ENCODE peak calls at places on chromosomes 1 and 21, in ten cellular contexts. Q is ovary, V is stomach, I is fibroblast of lung, M is iPS DF 6.9, X is left lung, N is A549, F is neural progenitor cell, O is cardiac muscle cell, R is SK-N-SH. P is an unnamed sample. For H3K4me1, the result is how much of the 10 kb centered on the place peaks cover.

GRCh38 chr1:15328785-15329480 is 80.8 kb upstream of the EFHD2 start:
- DNase-seq in Q (peak), V (peak), I (peak), M (no peak), X (peak), N (no peak), F (no peak), O (peak), R (peak), P (peak)

GRCh38 chr1:68725353-68725752 is 228.5 kb upstream of the DEPDC1 start:
- DNase-seq in Q (no peak), V (no peak), I (peak), M (no peak), X (no peak), N (no peak), F (no peak), O (peak), R (peak), P (peak)

GRCh38 chr21:28126521-28127317 is 866.0 kb downstream of the LTN1 start:
- DNase-seq in Q (no peak), V (no peak), I (no peak), M (no peak), X (no peak), N (no peak), F (no peak), O (no peak), R (no peak), P (no peak)

GRCh38 chr1:162587347-162587746 is 25.8 kb downstream of the UAP1 start:
- DNase-seq in Q (no peak), V (peak), I (no peak), M (no peak), X (no peak), N (no peak), F (no peak), O (no peak), R (no peak), P (peak)

GRCh38 chr1:24970399-24970753 is 40.3 kb upstream of the RUNX3 start:
- DNase-seq in Q (no peak), V (no peak), I (peak), M (no peak), X (no peak), N (no peak), F (peak), O (peak), R (no peak), P (no peak)

GRCh38 chr1:197619008-197619640 is 156.2 kb downstream of the DENND1B start:
- DNase-seq in Q (no peak), V (no peak), I (peak), M (no peak), X (no peak), N (no peak), F (peak), O (no peak), R (no peak), P (no peak)

GRCh38 chr1:200535605-200536004 is 84.9 kb downstream of the KIF14 start:
- DNase-seq in Q (no peak), V (peak), I (peak), M (no peak), X (no peak), N (peak), F (peak), O (no peak), R (peak), P (peak)

GRCh38 chr1:225834417-225835329 is 24.7 kb downstream of the EPHX1 start:
- DNase-seq in Q (peak), V (peak), I (peak), M (no peak), X (no peak), N (no peak), F (no peak), O (no peak), R (no peak), P (no peak)

GRCh38 chr21:31895069-31895851 is 22.4 kb downstream of the HUNK start:
- DNase-seq in Q (no peak), V (no peak), I (peak), M (no peak), X (no peak), N (no peak), F (no peak), O (no peak), R (no peak), P (no peak)
- H3K4me1 ChIP-seq in Q (under half), V (under half), I (under half), M (under half), X (under half), N (under half), F (under half), O (under half), R (under half), P (under half)

DNA sequence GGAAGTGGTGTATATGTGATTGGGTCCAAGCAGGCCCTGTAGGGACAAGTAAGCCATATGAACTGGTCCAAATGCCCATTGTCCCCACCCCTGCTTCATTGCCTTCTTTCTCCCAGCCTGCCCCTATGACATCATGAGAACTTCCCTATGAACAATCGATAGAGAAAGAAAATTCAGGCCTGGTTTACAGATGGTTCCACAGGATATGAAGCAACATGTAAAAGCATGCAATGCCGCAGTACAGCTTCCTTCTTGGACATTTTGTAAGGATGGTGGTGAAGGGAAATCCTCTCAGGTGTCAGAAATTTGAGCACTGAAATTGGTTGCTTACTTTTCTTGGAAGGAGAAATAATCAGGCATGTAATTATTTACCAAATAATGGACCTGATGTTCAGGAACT is 581.7 kb downstream of the MRPL39 start:
- DNase-seq in Q (no peak), V (no peak), I (no peak), M (no peak), X (no peak), N (no peak), F (no peak), O (no peak), R (no peak), P (no peak)
- H3K27ac ChIP-seq in Q (no peak), V (no peak), I (no peak), M (no peak), X (no peak), N (no peak), F (no peak), O (no peak), R (no peak), P (no peak)

GRCh38 chr1:201751872-201752271 is 77.1 kb upstream of the IPO9 start:
- DNase-seq in Q (no peak), V (no peak), I (peak), M (no peak), X (no peak), N (no peak), F (peak), O (peak), R (no peak), P (no peak)
- H3K4me1 ChIP-seq in Q (under half), V (under half), I (half or more), M (under half), X (under half), N (half or more), F (half or more), O (half or more), R (half or more), P (under half)

GRCh38 chr1:85818371-85818770 is 110.1 kb upstream of the ZNHIT6 start:
- DNase-seq in Q (no peak), V (no peak), I (peak), M (no peak), X (no peak), N (no peak), F (no peak), O (no peak), R (no peak), P (no peak)
- H3K27ac ChIP-seq in Q (no peak), V (no peak), I (no peak), M (no peak), X (no peak), N (no peak), F (no peak), O (no peak), R (no peak), P (no peak)

DNA sequence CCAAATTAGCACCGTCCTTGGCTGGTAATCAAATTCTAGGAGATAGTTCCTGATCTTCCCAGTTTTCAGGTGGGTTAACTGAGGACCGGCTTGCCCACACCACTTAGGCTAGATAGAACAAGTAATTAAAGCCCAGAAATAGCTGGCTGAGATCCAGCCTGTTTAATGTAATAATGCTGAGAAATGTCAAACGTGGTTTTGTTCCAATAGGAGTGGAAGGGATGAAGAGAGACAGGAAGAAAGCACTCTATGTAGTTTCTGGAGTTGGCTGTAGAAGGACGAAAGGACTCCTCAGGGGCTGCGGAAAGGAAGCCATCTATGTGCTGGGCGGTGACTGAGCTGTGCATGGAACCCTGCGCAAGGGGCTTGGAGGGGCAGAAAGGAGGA is 18.6 kb downstream of the NAV1 start:
- DNase-seq in Q (no peak), V (no peak), I (no peak), M (no peak), X (no peak), N (no peak), F (no peak), O (no peak), R (no peak), P (no peak)
- H3K4me1 ChIP-seq in Q (under half), V (under half), I (under half), M (under half), X (half or more), N (under half), F (under half), O (under half), R (half or more), P (under half)

GRCh38 chr1:64680601-64681000 is 64.3 kb upstream of the RAVER2 start:
- DNase-seq in Q (no peak), V (no peak), I (no peak), M (no peak), X (no peak), N (no peak), F (no peak), O (no peak), R (no peak), P (no peak)
- H3K27ac ChIP-seq in Q (no peak), V (no peak), I (no peak), M (no peak), X (no peak), N (no peak), F (no peak), O (no peak), R (no peak), P (no peak)

GRCh38 chr1:167631386-167631941 is 1.4 kb downstream of the RCSD1 start:
- DNase-seq in Q (no peak), V (no peak), I (no peak), M (no peak), X (no peak), N (no peak), F (no peak), O (no peak), R (no peak), P (no peak)
- H3K4me1 ChIP-seq in Q (under half), V (half or more), I (under half), M (under half), X (half or more), N (under half), F (under half), O (half or more), R (under half), P (under half)

DNA sequence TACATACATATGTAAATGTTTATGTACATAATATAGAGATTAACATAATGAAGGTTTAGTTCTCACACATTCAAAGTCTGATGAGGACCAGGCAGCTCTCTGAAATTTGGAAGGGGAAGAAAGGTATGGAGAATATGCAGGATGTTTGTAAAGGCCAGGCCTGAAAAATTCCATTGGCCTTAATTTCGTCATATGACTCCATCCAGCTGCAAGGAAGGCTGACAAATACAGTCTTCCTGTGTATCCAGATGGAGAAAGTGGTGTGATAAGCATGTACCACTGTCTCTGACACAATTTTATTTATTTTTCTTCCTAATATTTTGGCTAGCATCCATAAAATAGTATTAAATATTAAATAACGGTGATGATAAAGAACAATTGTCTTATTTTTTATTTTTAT is 6.3 kb upstream of the SGIP1 start:
- DNase-seq in Q (no peak), V (no peak), I (peak), M (no peak), X (no peak), N (no peak), F (no peak), O (no peak), R (no peak), P (no peak)
- H3K27ac ChIP-seq in Q (no peak), V (no peak), I (peak), M (no peak), X (no peak), N (no peak), F (no peak), O (no peak), R (peak), P (no peak)